ENCODE peak calls at places on chromosomes 3 and 15, in five cellular contexts. G, L, H, A and E are unnamed samples.

GRCh38 chr3:41265011-41265545 is 65.8 kb downstream of the CTNNB1 start:
- DNase-seq in G (no peak), L (no peak), H (no peak), A (no peak), E (no peak)

GRCh38 chr15:78808550-78808949 is 2.7 kb downstream of the ADAMTS7 start:
- DNase-seq in G (no peak), L (peak), H (peak), A (peak), E (peak)

GRCh38 chr15:60162251-60162650 is 158.1 kb downstream of the FOXB1 start:
- DNase-seq in G (no peak), L (no peak), H (no peak), A (no peak), E (no peak)

GRCh38 chr3:189830401-189830800 is 199.2 kb downstream of the TP63 start:
- DNase-seq in G (no peak), L (no peak), H (no peak), A (no peak), E (no peak)

GRCh38 chr3:183980408-183980807 is 37.3 kb downstream of the ABCC5 start:
- DNase-seq in G (no peak), L (no peak), H (no peak), A (no peak), E (no peak)

GRCh38 chr3:10927551-10927950 is 65.0 kb upstream of the SLC6A1 start:
- DNase-seq in G (no peak), L (no peak), H (no peak), A (no peak), E (peak)

GRCh38 chr3:156862338-156862737 is 36.2 kb downstream of the LEKR1 start:
- DNase-seq in G (no peak), L (no peak), H (no peak), A (no peak), E (peak)

GRCh38 chr3:162302983-162303624 is 806.5 kb downstream of the OTOL1 start:
- DNase-seq in G (no peak), L (no peak), H (no peak), A (no peak), E (no peak)

GRCh38 chr3:181493423-181493822 is 218.3 kb upstream of the SOX2 start:
- DNase-seq in G (no peak), L (no peak), H (no peak), A (no peak), E (peak)

GRCh38 chr15:60972301-60972700 is 256.8 kb downstream of the RORA start:
- DNase-seq in G (no peak), L (no peak), H (no peak), A (no peak), E (peak)

GRCh38 chr3:163722421-163722820 is 1355.9 kb downstream of the SI start:
- DNase-seq in G (no peak), L (no peak), H (peak), A (no peak), E (no peak)

GRCh38 chr15:40285151-40285898 is 2.5 kb upstream of the ANKRD63 start:
- DNase-seq in G (no peak), L (peak), H (no peak), A (no peak), E (peak)

GRCh38 chr15:68114356-68114755 is 60.2 kb downstream of the PIAS1 start:
- DNase-seq in G (no peak), L (no peak), H (no peak), A (no peak), E (peak)

GRCh38 chr3:89000886-89001285 is 106.5 kb upstream of the EPHA3 start:
- DNase-seq in G (no peak), L (peak), H (no peak), A (no peak), E (no peak)

GRCh38 chr3:129304553-129305222 is 26.0 kb downstream of the HMCES start:
- DNase-seq in G (no peak), L (peak), H (no peak), A (no peak), E (no peak)

GRCh38 chr3:192915724-192916123 is 1.9 kb downstream of the MB21D2 start:
- DNase-seq in G (no peak), L (no peak), H (no peak), A (peak), E (no peak)

GRCh38 chr3:10445561-10445960 is 59.8 kb downstream of the ATP2B2 start:
- DNase-seq in G (no peak), L (no peak), H (no peak), A (no peak), E (no peak)

GRCh38 chr15:25900901-25901300 is 37.8 kb upstream of the ATP10A start:
- DNase-seq in G (no peak), L (no peak), H (no peak), A (no peak), E (no peak)

DNA sequence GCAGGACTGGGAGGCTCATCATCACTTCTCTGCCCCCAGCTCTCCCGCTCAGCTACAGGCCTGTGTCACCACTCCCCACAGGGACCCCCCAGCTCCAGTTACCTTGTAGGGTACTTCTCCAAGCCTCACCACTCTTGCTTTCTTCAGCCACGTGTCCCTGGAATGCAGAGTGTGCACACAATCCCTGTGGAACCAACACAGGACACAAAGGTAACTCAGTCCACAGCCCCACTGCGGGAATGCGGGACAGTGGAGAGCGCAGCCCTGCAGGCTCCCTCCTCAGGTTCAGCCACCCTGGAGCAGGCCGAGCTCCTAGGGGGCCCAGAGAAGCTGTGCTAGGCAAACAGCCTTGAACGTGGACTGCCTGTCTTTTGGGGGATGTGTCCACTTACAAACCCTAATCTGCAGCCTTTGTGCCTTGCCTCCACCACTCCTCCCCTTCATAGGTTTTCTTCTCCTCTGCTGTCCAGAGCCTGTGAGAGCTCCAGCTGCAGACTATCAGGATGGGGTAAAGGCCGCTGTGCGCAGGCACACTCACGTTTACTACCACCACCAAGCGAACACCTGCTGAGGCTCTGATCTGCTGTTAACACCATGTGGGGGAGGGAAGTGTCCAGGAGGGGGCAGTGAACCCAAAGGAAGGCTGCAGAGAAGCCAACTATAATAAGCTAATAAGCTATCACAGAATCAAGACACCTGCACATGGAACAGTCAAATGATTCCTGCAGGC is 26.0 kb downstream of the XPC start:
- DNase-seq in G (no peak), L (no peak), H (peak), A (peak), E (no peak)
- TF ChIP-seq CTCF in G (no peak), L (peak), H (peak), A (peak), E (peak)

GRCh38 chr3:67640023-67640660 is 14.3 kb downstream of the SUCLG2 start:
- DNase-seq in G (no peak), L (no peak), H (no peak), A (no peak), E (peak)
- H3K27ac ChIP-seq in G (no peak), L (no peak), H (no peak), A (no peak), E (no peak)

DNA sequence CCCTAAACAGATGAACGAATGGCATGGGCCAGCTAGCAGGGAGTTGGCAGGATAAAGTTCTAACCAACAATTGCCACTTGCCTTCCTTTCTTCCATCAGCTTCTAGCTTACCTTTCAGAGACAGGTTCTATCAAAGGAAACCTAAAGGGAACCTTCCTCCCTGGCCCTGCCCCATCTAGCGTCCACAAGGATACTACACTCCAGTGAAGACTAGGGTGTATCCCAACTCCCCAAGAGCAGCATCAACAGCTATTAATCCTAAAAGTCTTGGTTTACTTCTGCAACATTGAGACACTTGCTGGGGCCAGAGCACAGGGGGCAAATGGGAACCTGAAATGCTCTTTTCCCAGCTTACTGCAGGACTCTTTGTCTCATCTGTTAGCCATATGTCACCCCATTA is 37.0 kb upstream of the TMC3 start:
- DNase-seq in G (no peak), L (no peak), H (peak), A (peak), E (no peak)
- TF ChIP-seq CTCF in G (no peak), L (no peak), H (peak), A (peak), E (no peak)

GRCh38 chr15:49101536-49101935 is 53.9 kb downstream of the COPS2 start:
- DNase-seq in G (no peak), L (no peak), H (no peak), A (no peak), E (no peak)

GRCh38 chr15:49103676-49104075 is 51.7 kb downstream of the COPS2 start:
- DNase-seq in G (no peak), L (no peak), H (no peak), A (no peak), E (no peak)

DNA sequence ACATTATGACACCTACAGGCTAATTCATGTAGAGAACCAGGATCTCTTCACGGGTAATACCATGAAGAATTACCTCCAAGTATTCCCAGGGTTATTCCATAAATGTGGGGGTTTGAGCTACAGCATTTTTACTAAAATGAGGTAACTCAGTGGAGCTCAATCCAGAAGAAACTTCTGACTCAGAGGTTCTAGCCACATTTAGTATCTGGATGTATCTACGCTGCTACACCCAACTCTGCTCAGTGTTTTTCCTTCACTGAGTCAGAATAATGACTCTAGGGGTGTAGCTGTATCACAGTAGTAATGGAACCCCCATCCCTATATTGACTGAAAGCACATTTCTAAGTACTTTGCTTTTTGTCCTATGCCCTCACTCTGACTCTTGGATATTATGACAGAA is 52.4 kb downstream of the COPS2 start:
- DNase-seq in G (no peak), L (no peak), H (no peak), A (no peak), E (peak)
- H3K27ac ChIP-seq in G (no peak), L (no peak), H (no peak), A (no peak), E (no peak)

DNA sequence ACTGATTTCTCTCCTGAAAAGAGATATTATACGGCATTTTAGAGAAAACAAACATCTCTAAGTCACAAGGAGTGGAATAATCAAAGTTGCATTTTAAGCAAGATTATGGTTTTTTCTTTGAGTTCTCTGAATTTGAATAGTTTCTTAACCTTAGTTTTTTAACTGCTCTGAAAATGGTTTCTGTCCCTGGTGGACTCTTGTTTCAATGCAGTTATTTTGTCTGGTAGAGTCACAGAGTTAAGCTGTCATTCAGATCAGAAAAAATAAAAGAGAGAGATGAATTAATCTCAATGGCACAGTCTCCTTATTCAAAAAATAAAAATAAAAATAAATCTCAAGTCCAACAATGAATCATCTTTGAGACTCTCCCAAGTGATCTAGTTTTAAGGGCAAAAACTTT is 19.0 kb downstream of the AGTR1 start:
- DNase-seq in G (no peak), L (no peak), H (no peak), A (no peak), E (no peak)
- TF ChIP-seq CTCF in G (peak), L (no peak), H (no peak), A (peak), E (no peak)

GRCh38 chr3:57150097-57150496 is 15.1 kb downstream of the IL17RD start:
- DNase-seq in G (no peak), L (no peak), H (no peak), A (peak), E (no peak)
- H3K27ac ChIP-seq in G (no peak), L (no peak), H (peak), A (peak), E (no peak)

DNA sequence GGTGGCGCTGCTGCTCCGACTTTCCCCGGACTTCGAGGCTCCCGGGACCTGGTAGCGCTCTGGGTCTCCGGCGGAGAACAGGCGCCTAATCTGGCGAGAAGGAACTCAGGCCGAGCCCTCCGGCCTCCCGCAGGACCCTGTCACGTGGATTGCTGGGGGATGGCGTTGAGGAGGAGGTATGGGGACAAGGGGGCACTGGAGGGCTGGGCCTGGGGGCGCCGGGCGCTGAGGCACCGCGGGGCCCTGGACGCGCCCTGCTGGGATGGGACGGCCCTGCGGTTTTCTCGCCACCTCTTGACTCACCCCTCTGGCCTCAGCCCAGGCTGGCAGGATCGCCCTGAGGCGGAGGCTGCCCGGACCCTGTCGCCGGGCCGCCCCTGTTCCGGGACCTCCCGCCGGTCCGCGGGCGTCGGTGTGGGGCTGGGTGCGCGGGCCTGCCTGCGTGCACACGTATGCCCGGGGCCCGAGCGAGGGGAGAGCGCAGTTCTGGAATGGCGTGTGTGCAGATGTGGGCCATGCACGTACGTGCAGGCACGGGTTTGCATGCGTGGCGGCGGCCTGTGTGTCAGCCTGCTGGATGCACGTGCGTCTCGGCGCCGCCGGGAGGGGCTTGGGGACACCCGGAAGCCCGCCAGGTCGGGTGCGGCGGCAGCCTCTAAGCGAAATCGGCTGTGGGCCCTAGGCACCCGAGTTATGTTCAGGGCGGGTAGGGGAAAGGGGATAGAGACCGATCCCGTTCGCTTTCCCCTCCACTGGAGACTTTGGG is 752 bp downstream of the C15orf39 start:
- DNase-seq in G (peak), L (peak), H (peak), A (peak), E (no peak)
- TF ChIP-seq CTCF in G (peak), L (no peak), H (peak), A (peak), E (no peak)

GRCh38 chr15:82647045-82647834 is at the start of gene CPEB1:
- DNase-seq in G (no peak), L (peak), H (peak), A (peak), E (no peak)
- H3K27ac ChIP-seq in G (peak), L (no peak), H (no peak), A (no peak), E (no peak)

DNA sequence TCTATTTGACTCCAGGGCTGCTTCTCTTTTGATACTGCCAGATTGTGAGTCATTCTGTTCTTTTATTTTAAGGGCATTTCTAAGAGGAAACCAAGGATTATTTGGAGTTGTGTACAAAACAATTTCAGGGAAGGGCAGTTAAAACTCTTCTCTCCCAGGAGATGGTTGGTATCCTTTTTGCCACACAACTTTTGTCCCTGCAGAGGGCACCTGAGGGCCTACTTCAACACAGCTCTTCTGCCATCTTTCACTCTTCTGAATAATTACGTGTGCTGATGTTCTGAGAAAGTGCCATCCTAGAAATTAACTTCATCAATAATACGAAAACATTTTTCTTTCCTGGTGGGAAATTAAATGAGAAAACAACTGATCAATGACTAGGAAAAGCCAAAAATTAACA is 75.7 kb upstream of the GADL1 start:
- DNase-seq in G (no peak), L (no peak), H (peak), A (no peak), E (peak)
- TF ChIP-seq CTCF in G (no peak), L (peak), H (peak), A (peak), E (peak)

DNA sequence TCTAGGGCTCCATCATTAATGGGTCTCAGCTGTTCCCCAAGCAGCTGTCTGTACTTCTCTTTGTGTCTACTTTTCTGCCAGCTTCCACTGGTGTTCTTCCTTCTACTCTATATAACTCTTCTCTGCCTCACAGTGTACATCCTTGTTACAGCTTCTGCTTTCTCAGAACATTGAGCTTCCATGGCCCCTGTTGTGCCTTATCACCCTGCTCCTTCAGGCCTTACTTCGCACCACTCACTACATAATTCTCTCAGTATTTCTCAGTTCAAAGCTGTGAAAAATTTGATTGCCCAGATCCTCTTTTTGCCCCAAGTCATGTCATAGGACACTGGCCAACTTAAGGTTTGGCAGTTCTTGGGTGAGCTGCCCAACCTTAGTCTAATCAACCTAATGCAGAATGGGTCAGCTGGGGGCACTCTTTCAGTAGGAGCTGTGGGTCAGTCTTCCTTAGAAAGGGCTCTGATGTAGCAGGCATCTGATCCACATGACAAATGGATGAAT is 28.9 kb downstream of the CSTA start:
- DNase-seq in G (no peak), L (no peak), H (no peak), A (no peak), E (no peak)
- H3K27ac ChIP-seq in G (no peak), L (no peak), H (no peak), A (no peak), E (no peak)